ENCODE peak calls at places on chromosomes 3 and 15, in ten cellular contexts. One of them, this sample, is unnamed.
A peak's percentile ranks its signal among the peaks of the same experiment; 100 is the strongest.

GRCh38 chr3:114454592-114455251 is 160.9 kb downstream of the TIGIT start:
- DNase-seq in CD8-positive, alpha-beta T cell: no peak
- DNase-seq in effector CD8-positive, alpha-beta T cell: no peak
- DNase-seq in globus pallidus: peak; percentile 87
- DNase-seq in uterus: no peak
- DNase-seq in left ventricle myocardium inferior: no peak
- DNase-seq in NCI-H774: no peak
- DNase-seq in mucosa of gallbladder: no peak
- DNase-seq in PC-9: no peak
- DNase-seq in heart left ventricle: no peak
- DNase-seq in this sample: no peak

GRCh38 chr3:41418961-41419691 is 219.8 kb downstream of the CTNNB1 start:
- DNase-seq in effector CD8-positive, alpha-beta T cell: no peak
- DNase-seq in uterus: no peak
- DNase-seq in CD8-positive, alpha-beta T cell: no peak
- DNase-seq in globus pallidus: no peak
- DNase-seq in PC-9: peak; percentile 12
- DNase-seq in NCI-H774: no peak
- DNase-seq in mucosa of gallbladder: no peak
- DNase-seq in left ventricle myocardium inferior: no peak
- DNase-seq in heart left ventricle: no peak
- DNase-seq in this sample: no peak

GRCh38 chr15:94370197-94370987 is 139.0 kb downstream of the MCTP2 start:
- DNase-seq in uterus: no peak
- DNase-seq in CD8-positive, alpha-beta T cell: no peak
- DNase-seq in NCI-H774: no peak
- DNase-seq in effector CD8-positive, alpha-beta T cell: no peak
- DNase-seq in mucosa of gallbladder: no peak
- DNase-seq in heart left ventricle: no peak
- DNase-seq in globus pallidus: no peak
- DNase-seq in PC-9: no peak
- DNase-seq in left ventricle myocardium inferior: no peak
- DNase-seq in this sample: no peak

GRCh38 chr3:9902372-9903237 is at the start of gene IL17RE:
- DNase-seq in globus pallidus: no peak
- DNase-seq in effector CD8-positive, alpha-beta T cell: no peak
- DNase-seq in mucosa of gallbladder: peak; percentile 60
- DNase-seq in CD8-positive, alpha-beta T cell: no peak
- DNase-seq in heart left ventricle: no peak
- DNase-seq in NCI-H774: peak; percentile 4
- DNase-seq in uterus: no peak
- DNase-seq in left ventricle myocardium inferior: no peak
- DNase-seq in PC-9: peak; percentile 61
- DNase-seq in this sample: no peak

GRCh38 chr15:100833432-100834389 is 45.9 kb upstream of the ALDH1A3 start:
- DNase-seq in CD8-positive, alpha-beta T cell: no peak
- DNase-seq in mucosa of gallbladder: no peak
- DNase-seq in left ventricle myocardium inferior: no peak
- DNase-seq in NCI-H774: no peak
- DNase-seq in heart left ventricle: no peak
- DNase-seq in PC-9: no peak
- DNase-seq in effector CD8-positive, alpha-beta T cell: no peak
- DNase-seq in globus pallidus: peak; percentile 29
- DNase-seq in uterus: no peak
- DNase-seq in this sample: no peak

GRCh38 chr15:74240002-74240568 is 4.0 kb downstream of the CCDC33 start:
- DNase-seq in left ventricle myocardium inferior: peak; percentile 85
- DNase-seq in effector CD8-positive, alpha-beta T cell: no peak
- DNase-seq in PC-9: peak; percentile 97
- DNase-seq in uterus: peak; percentile 67
- DNase-seq in heart left ventricle: peak; percentile 95
- DNase-seq in NCI-H774: peak; percentile 98
- DNase-seq in globus pallidus: peak; percentile 86
- DNase-seq in mucosa of gallbladder: peak; percentile 93
- DNase-seq in CD8-positive, alpha-beta T cell: no peak
- DNase-seq in this sample: peak; percentile 92

GRCh38 chr15:53122818-53123217 is 332.7 kb upstream of the ONECUT1 start:
- DNase-seq in globus pallidus: no peak
- DNase-seq in mucosa of gallbladder: no peak
- DNase-seq in uterus: no peak
- DNase-seq in NCI-H774: no peak
- DNase-seq in CD8-positive, alpha-beta T cell: no peak
- DNase-seq in effector CD8-positive, alpha-beta T cell: no peak
- DNase-seq in PC-9: no peak
- DNase-seq in heart left ventricle: no peak
- DNase-seq in left ventricle myocardium inferior: no peak
- DNase-seq in this sample: no peak

GRCh38 chr3:177606891-177607290 is 409.6 kb upstream of the TBL1XR1 start:
- DNase-seq in globus pallidus: no peak
- DNase-seq in effector CD8-positive, alpha-beta T cell: no peak
- DNase-seq in PC-9: no peak
- DNase-seq in heart left ventricle: no peak
- DNase-seq in CD8-positive, alpha-beta T cell: no peak
- DNase-seq in left ventricle myocardium inferior: no peak
- DNase-seq in uterus: no peak
- DNase-seq in NCI-H774: peak; percentile 57
- DNase-seq in mucosa of gallbladder: peak; percentile 40
- DNase-seq in this sample: peak; percentile 78

GRCh38 chr15:57502116-57502515 is 89.6 kb upstream of the MYZAP start:
- DNase-seq in NCI-H774: no peak
- DNase-seq in uterus: no peak
- DNase-seq in left ventricle myocardium inferior: no peak
- DNase-seq in effector CD8-positive, alpha-beta T cell: no peak
- DNase-seq in mucosa of gallbladder: no peak
- DNase-seq in CD8-positive, alpha-beta T cell: no peak
- DNase-seq in heart left ventricle: no peak
- DNase-seq in PC-9: no peak
- DNase-seq in globus pallidus: no peak
- DNase-seq in this sample: no peak

GRCh38 chr15:67290319-67290718 is 35.7 kb downstream of the IQCH start:
- DNase-seq in heart left ventricle: no peak
- DNase-seq in mucosa of gallbladder: no peak
- DNase-seq in PC-9: no peak
- DNase-seq in uterus: no peak
- DNase-seq in left ventricle myocardium inferior: no peak
- DNase-seq in globus pallidus: no peak
- DNase-seq in CD8-positive, alpha-beta T cell: no peak
- DNase-seq in effector CD8-positive, alpha-beta T cell: no peak
- DNase-seq in NCI-H774: no peak
- DNase-seq in this sample: no peak

GRCh38 chr3:56624725-56625124 is 58.3 kb downstream of the TASOR start:
- DNase-seq in effector CD8-positive, alpha-beta T cell: no peak
- DNase-seq in heart left ventricle: no peak
- DNase-seq in uterus: no peak
- DNase-seq in globus pallidus: no peak
- DNase-seq in PC-9: no peak
- DNase-seq in mucosa of gallbladder: no peak
- DNase-seq in NCI-H774: no peak
- DNase-seq in left ventricle myocardium inferior: no peak
- DNase-seq in CD8-positive, alpha-beta T cell: no peak
- DNase-seq in this sample: no peak

GRCh38 chr3:100032262-100032661 is 82.0 kb downstream of the FILIP1L start:
- DNase-seq in NCI-H774: no peak
- DNase-seq in heart left ventricle: no peak
- DNase-seq in PC-9: no peak
- DNase-seq in uterus: no peak
- DNase-seq in globus pallidus: no peak
- DNase-seq in mucosa of gallbladder: no peak
- DNase-seq in CD8-positive, alpha-beta T cell: no peak
- DNase-seq in effector CD8-positive, alpha-beta T cell: no peak
- DNase-seq in left ventricle myocardium inferior: no peak
- DNase-seq in this sample: no peak

GRCh38 chr15:88256261-88257230 is at the start of gene NTRK3:
- DNase-seq in uterus: no peak
- DNase-seq in globus pallidus: peak; percentile 51
- DNase-seq in left ventricle myocardium inferior: no peak
- DNase-seq in CD8-positive, alpha-beta T cell: no peak
- DNase-seq in NCI-H774: no peak
- DNase-seq in heart left ventricle: no peak
- DNase-seq in PC-9: no peak
- DNase-seq in effector CD8-positive, alpha-beta T cell: no peak
- DNase-seq in mucosa of gallbladder: no peak
- DNase-seq in this sample: no peak

GRCh38 chr15:69996842-69997478 is 100.8 kb downstream of the TLE3 start:
- DNase-seq in globus pallidus: no peak
- DNase-seq in left ventricle myocardium inferior: no peak
- DNase-seq in mucosa of gallbladder: peak; percentile 32
- DNase-seq in NCI-H774: peak; percentile 87
- DNase-seq in PC-9: peak; percentile 63
- DNase-seq in effector CD8-positive, alpha-beta T cell: no peak
- DNase-seq in CD8-positive, alpha-beta T cell: no peak
- DNase-seq in uterus: no peak
- DNase-seq in heart left ventricle: no peak
- DNase-seq in this sample: peak; percentile 86

GRCh38 chr3:150410311-150411105 is 2.4 kb downstream of the TSC22D2 start:
- DNase-seq in left ventricle myocardium inferior: peak; percentile 36
- DNase-seq in uterus: peak; percentile 28
- DNase-seq in heart left ventricle: peak; percentile 63
- DNase-seq in CD8-positive, alpha-beta T cell: no peak
- DNase-seq in globus pallidus: peak; percentile 51
- DNase-seq in mucosa of gallbladder: peak; percentile 23
- DNase-seq in NCI-H774: no peak
- DNase-seq in effector CD8-positive, alpha-beta T cell: peak; percentile 3
- DNase-seq in PC-9: peak; percentile 24
- DNase-seq in this sample: no peak

GRCh38 chr3:40324621-40325020 is 15.1 kb downstream of the EIF1B start:
- DNase-seq in globus pallidus: no peak
- DNase-seq in CD8-positive, alpha-beta T cell: no peak
- DNase-seq in effector CD8-positive, alpha-beta T cell: no peak
- DNase-seq in mucosa of gallbladder: no peak
- DNase-seq in PC-9: no peak
- DNase-seq in left ventricle myocardium inferior: no peak
- DNase-seq in NCI-H774: no peak
- DNase-seq in heart left ventricle: no peak
- DNase-seq in uterus: no peak
- DNase-seq in this sample: no peak

GRCh38 chr15:94327356-94327936 is 96.1 kb downstream of the MCTP2 start:
- DNase-seq in globus pallidus: no peak
- DNase-seq in NCI-H774: no peak
- DNase-seq in uterus: no peak
- DNase-seq in mucosa of gallbladder: no peak
- DNase-seq in heart left ventricle: no peak
- DNase-seq in effector CD8-positive, alpha-beta T cell: no peak
- DNase-seq in left ventricle myocardium inferior: no peak
- DNase-seq in PC-9: peak; percentile 3
- DNase-seq in CD8-positive, alpha-beta T cell: no peak
- DNase-seq in this sample: no peak

GRCh38 chr3:13648060-13648743 is 99.3 kb downstream of the FBLN2 start:
- DNase-seq in mucosa of gallbladder: peak; percentile 81
- DNase-seq in PC-9: peak; percentile 85
- DNase-seq in globus pallidus: peak; percentile 75
- DNase-seq in heart left ventricle: peak; percentile 82
- DNase-seq in NCI-H774: peak; percentile 66
- DNase-seq in uterus: peak; percentile 70
- DNase-seq in left ventricle myocardium inferior: peak; percentile 80
- DNase-seq in CD8-positive, alpha-beta T cell: peak; percentile 56
- DNase-seq in effector CD8-positive, alpha-beta T cell: peak; percentile 70
- DNase-seq in this sample: peak; percentile 46

GRCh38 chr15:85312486-85312885 is 67.9 kb upstream of the AKAP13 start:
- DNase-seq in globus pallidus: no peak
- DNase-seq in NCI-H774: no peak
- DNase-seq in PC-9: no peak
- DNase-seq in left ventricle myocardium inferior: no peak
- DNase-seq in heart left ventricle: no peak
- DNase-seq in CD8-positive, alpha-beta T cell: no peak
- DNase-seq in mucosa of gallbladder: no peak
- DNase-seq in uterus: no peak
- DNase-seq in effector CD8-positive, alpha-beta T cell: no peak
- DNase-seq in this sample: no peak

GRCh38 chr3:107846282-107846852 is 244.5 kb downstream of the CD47 start:
- DNase-seq in globus pallidus: peak; percentile 77
- DNase-seq in PC-9: peak; percentile 59
- DNase-seq in NCI-H774: no peak
- DNase-seq in uterus: peak; percentile 59
- DNase-seq in left ventricle myocardium inferior: peak; percentile 55
- DNase-seq in CD8-positive, alpha-beta T cell: no peak
- DNase-seq in heart left ventricle: peak; percentile 57
- DNase-seq in mucosa of gallbladder: peak; percentile 75
- DNase-seq in effector CD8-positive, alpha-beta T cell: no peak
- DNase-seq in this sample: peak; percentile 50

GRCh38 chr3:32077260-32078084 is 28.9 kb upstream of the GPD1L start:
- DNase-seq in mucosa of gallbladder: no peak
- DNase-seq in PC-9: no peak
- DNase-seq in effector CD8-positive, alpha-beta T cell: no peak
- DNase-seq in heart left ventricle: no peak
- DNase-seq in left ventricle myocardium inferior: no peak
- DNase-seq in CD8-positive, alpha-beta T cell: no peak
- DNase-seq in NCI-H774: no peak
- DNase-seq in globus pallidus: no peak
- DNase-seq in uterus: peak; percentile 18
- DNase-seq in this sample: no peak

GRCh38 chr3:152835311-152836102 is 576 bp downstream of the P2RY1 start:
- DNase-seq in mucosa of gallbladder: peak; percentile 44
- DNase-seq in PC-9: peak; percentile 56
- DNase-seq in globus pallidus: peak; percentile 51
- DNase-seq in left ventricle myocardium inferior: peak; percentile 71
- DNase-seq in effector CD8-positive, alpha-beta T cell: no peak
- DNase-seq in heart left ventricle: peak; percentile 72
- DNase-seq in NCI-H774: no peak
- DNase-seq in CD8-positive, alpha-beta T cell: no peak
- DNase-seq in uterus: peak; percentile 56
- DNase-seq in this sample: no peak

GRCh38 chr15:82951472-82952155 is 906 bp downstream of the HOMER2 start:
- DNase-seq in PC-9: no peak
- DNase-seq in heart left ventricle: no peak
- DNase-seq in NCI-H774: no peak
- DNase-seq in mucosa of gallbladder: no peak
- DNase-seq in left ventricle myocardium inferior: no peak
- DNase-seq in globus pallidus: no peak
- DNase-seq in effector CD8-positive, alpha-beta T cell: no peak
- DNase-seq in CD8-positive, alpha-beta T cell: no peak
- DNase-seq in uterus: no peak
- DNase-seq in this sample: no peak

GRCh38 chr3:195557327-195557726 is 14.2 kb upstream of the PPP1R2 start:
- DNase-seq in left ventricle myocardium inferior: no peak
- DNase-seq in uterus: no peak
- DNase-seq in mucosa of gallbladder: peak; percentile 39
- DNase-seq in PC-9: no peak
- DNase-seq in globus pallidus: no peak
- DNase-seq in effector CD8-positive, alpha-beta T cell: no peak
- DNase-seq in heart left ventricle: no peak
- DNase-seq in NCI-H774: no peak
- DNase-seq in CD8-positive, alpha-beta T cell: no peak
- DNase-seq in this sample: no peak

GRCh38 chr3:159797771-159798170 is 190.9 kb upstream of the IL12A start:
- DNase-seq in globus pallidus: no peak
- DNase-seq in PC-9: no peak
- DNase-seq in effector CD8-positive, alpha-beta T cell: no peak
- DNase-seq in left ventricle myocardium inferior: no peak
- DNase-seq in mucosa of gallbladder: no peak
- DNase-seq in uterus: no peak
- DNase-seq in heart left ventricle: no peak
- DNase-seq in NCI-H774: no peak
- DNase-seq in CD8-positive, alpha-beta T cell: no peak
- DNase-seq in this sample: no peak

This sample was measured in LNCaP clone FGC.